ENCODE peak calls at places on chromosomes 6 and 20, in eight cellular contexts. I is bronchial epithelial cell, J is astrocyte of the spinal cord, W is A549, O is brain microvascular endothelial cell, L is LNCaP clone FGC, X is HFF-Myc, V is AG10803. B is an unnamed sample.

GRCh38 chr20:36371391-36371790 is 65.3 kb downstream of the DLGAP4 start:
- DNase-seq in I (no peak), J (no peak), W (no peak), O (no peak), L (no peak), X (no peak), V (no peak), B (no peak)

GRCh38 chr6:70724524-70724923 is 56.8 kb downstream of the SMAP1 start:
- DNase-seq in I (no peak), J (no peak), W (no peak), O (no peak), L (no peak), X (no peak), V (no peak), B (no peak)

GRCh38 chr20:50345712-50346371 is 155.2 kb downstream of the CEBPB start:
- DNase-seq in I (no peak), J (no peak), W (no peak), O (no peak), L (no peak), X (no peak), V (no peak), B (no peak)

GRCh38 chr6:84362180-84362821 is 134.9 kb upstream of the CEP162 start:
- DNase-seq in I (no peak), J (no peak), W (no peak), O (no peak), L (no peak), X (no peak), V (no peak), B (no peak)

GRCh38 chr20:8851446-8851845 is 217.4 kb upstream of the PLCB4 start:
- DNase-seq in I (no peak), J (no peak), W (no peak), O (no peak), L (no peak), X (no peak), V (no peak), B (no peak)

GRCh38 chr6:148709577-148709976 is 37.3 kb upstream of the UST start:
- DNase-seq in I (peak; percentile 12), J (no peak), W (no peak), O (no peak), L (peak; percentile 84), X (no peak), V (no peak), B (no peak)

GRCh38 chr20:39851459-39851858 is 837.6 kb downstream of the MAFB start:
- DNase-seq in I (peak; percentile 49), J (peak; percentile 34), W (no peak), O (peak; percentile 22), L (no peak), X (no peak), V (peak; percentile 68), B (peak; percentile 70)

GRCh38 chr20:53316221-53316937 is 277.3 kb downstream of the ZNF217 start:
- DNase-seq in I (no peak), J (no peak), W (no peak), O (no peak), L (no peak), X (no peak), V (no peak), B (no peak)

GRCh38 chr6:100493206-100493888 is 28.6 kb upstream of the SIM1 start:
- DNase-seq in I (peak; percentile 94), J (no peak), W (no peak), O (no peak), L (no peak), X (no peak), V (no peak), B (no peak)

GRCh38 chr6:111361648-111362047 is 121.4 kb downstream of the REV3L start:
- DNase-seq in I (peak; percentile 21), J (peak; percentile 48), W (peak; percentile 3), O (peak; percentile 54), L (no peak), X (peak; percentile 2), V (peak; percentile 27), B (no peak)

DNA sequence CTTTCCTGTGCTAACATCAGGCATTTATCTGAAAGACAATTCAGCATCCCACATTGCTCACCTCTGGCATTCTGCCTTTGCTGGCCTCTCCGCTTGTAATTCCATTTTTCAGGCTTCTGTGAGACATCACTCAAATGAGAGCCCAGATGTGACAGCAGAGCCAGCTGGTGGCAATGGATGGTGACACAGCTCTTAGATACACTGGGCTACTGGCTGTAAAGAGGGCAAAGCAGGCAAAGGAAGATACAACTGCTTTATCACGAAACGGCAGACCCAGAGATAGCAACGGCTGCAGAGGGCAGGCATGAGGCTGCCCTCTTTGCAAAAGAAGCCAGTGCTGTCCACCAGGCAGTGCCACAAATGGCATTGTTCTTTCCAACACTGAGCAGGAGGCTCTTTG is 329.8 kb downstream of the KIF16B start:
- DNase-seq in I (no peak), J (no peak), W (no peak), O (no peak), L (no peak), X (no peak), V (no peak), B (no peak)
- TF ChIP-seq CTCF in I (no peak), J (no peak), W (no peak), O (no peak), L (no peak), X (no peak), V (no peak), B (no peak)

GRCh38 chr20:52103911-52104545 is 87.6 kb downstream of the ZFP64 start:
- DNase-seq in I (no peak), J (peak; percentile 22), W (no peak), O (peak; percentile 9), L (no peak), X (no peak), V (no peak), B (no peak)

GRCh38 chr20:52105573-52106422 is 85.8 kb downstream of the ZFP64 start:
- DNase-seq in I (peak; percentile 83), J (peak; percentile 48), W (peak; percentile 35), O (peak; percentile 14), L (no peak), X (no peak), V (peak; percentile 21), B (no peak)

GRCh38 chr20:52104546-52105044 is 87.0 kb downstream of the ZFP64 start:
- DNase-seq in I (no peak), J (peak; percentile 17), W (no peak), O (peak; percentile 18), L (no peak), X (no peak), V (peak; percentile 20), B (no peak)

GRCh38 chr20:52103469-52103910 is 88.1 kb downstream of the ZFP64 start:
- DNase-seq in I (peak; percentile 54), J (peak; percentile 16), W (no peak), O (peak; percentile 26), L (no peak), X (no peak), V (peak; percentile 24), B (no peak)

GRCh38 chr20:52105045-52105572 is 86.5 kb downstream of the ZFP64 start:
- DNase-seq in I (no peak), J (peak; percentile 42), W (peak; percentile 55), O (peak; percentile 40), L (no peak), X (no peak), V (peak; percentile 29), B (no peak)
- H3K4me3 ChIP-seq in I (peak overlapping the region; percentile 54), J (peak overlapping the region; percentile 61), W (peak overlapping the region; percentile 53), O (peak overlapping the region; percentile 82), L (no peak overlapping the region), X (peak overlapping the region; percentile 73), V (peak overlapping the region; percentile 71), B (peak overlapping the region; percentile 84)

GRCh38 chr20:25018841-25019240 is 26.3 kb upstream of the APMAP start:
- DNase-seq in I (no peak), J (no peak), W (no peak), O (no peak), L (no peak), X (no peak), V (no peak), B (no peak)

GRCh38 chr20:25018425-25018824 is 25.9 kb upstream of the APMAP start:
- DNase-seq in I (no peak), J (no peak), W (no peak), O (no peak), L (peak; percentile 87), X (no peak), V (no peak), B (no peak)

GRCh38 chr20:25015986-25016385 is 23.4 kb upstream of the APMAP start:
- DNase-seq in I (no peak), J (no peak), W (no peak), O (no peak), L (no peak), X (no peak), V (no peak), B (no peak)

GRCh38 chr20:25016471-25016870 is 23.9 kb upstream of the APMAP start:
- DNase-seq in I (no peak), J (no peak), W (no peak), O (no peak), L (no peak), X (no peak), V (no peak), B (no peak)

GRCh38 chr20:25017257-25017803 is 24.8 kb upstream of the APMAP start:
- DNase-seq in I (peak; percentile 89), J (no peak), W (no peak), O (no peak), L (peak; percentile 98), X (no peak), V (no peak), B (no peak)
- TF ChIP-seq CTCF in I (no peak), J (no peak), W (no peak), O (no peak), L (peak; percentile 14), X (no peak), V (no peak), B (no peak)

GRCh38 chr20:31962741-31963140 is 5.2 kb upstream of the XKR7 start:
- DNase-seq in I (no peak), J (no peak), W (no peak), O (no peak), L (no peak), X (no peak), V (no peak), B (no peak)

GRCh38 chr20:31968299-31969126 is 562 bp downstream of the XKR7 start:
- DNase-seq in I (peak; percentile 31), J (peak; percentile 56), W (peak; percentile 81), O (peak; percentile 48), L (no peak), X (no peak), V (peak; percentile 38), B (no peak)

GRCh38 chr20:31967830-31968249 is at the start of gene XKR7:
- DNase-seq in I (no peak), J (no peak), W (no peak), O (no peak), L (no peak), X (no peak), V (no peak), B (no peak)

GRCh38 chr20:31972481-31973386 is 4.8 kb downstream of the XKR7 start:
- DNase-seq in I (no peak), J (no peak), W (no peak), O (peak; percentile 11), L (no peak), X (no peak), V (peak; percentile 3), B (no peak)

DNA sequence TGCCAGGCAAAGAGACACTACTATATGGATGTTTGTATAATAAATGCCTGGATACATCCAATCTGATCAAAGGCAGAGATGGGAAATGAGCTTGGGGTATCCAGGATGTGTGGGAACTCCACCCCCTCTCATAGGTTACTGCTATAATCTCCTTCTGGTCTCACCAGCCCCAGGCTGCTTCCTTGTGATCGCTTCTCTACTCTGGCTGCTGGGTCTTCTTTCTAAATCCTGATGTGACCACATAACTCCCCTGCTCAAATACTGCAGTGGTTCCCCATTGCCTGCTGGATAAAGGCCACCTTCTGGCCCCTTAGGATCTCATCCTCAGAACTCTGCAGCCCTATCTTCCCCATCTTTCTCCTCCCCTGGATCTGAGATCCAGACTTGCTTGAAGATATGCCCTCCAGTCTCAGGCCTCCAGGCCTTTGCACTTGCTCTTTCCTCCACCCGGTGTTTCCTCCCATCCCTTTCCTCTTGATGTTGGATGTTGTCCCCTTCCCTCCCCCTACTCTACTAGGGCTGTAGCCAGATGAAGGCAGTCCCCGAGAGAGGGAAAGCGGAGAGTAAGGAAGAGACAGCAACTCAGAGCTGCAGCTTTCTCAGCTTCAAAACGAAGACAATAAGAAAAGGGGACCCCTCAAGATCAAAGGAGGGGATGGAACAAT is 828 bp upstream of the XKR7 start:
- DNase-seq in I (no peak), J (no peak), W (no peak), O (no peak), L (no peak), X (no peak), V (no peak), B (no peak)
- H3K4me3 ChIP-seq in I (no peak overlapping the region), J (no peak overlapping the region), W (no peak overlapping the region), O (no peak overlapping the region), L (no peak overlapping the region), X (no peak overlapping the region), V (no peak overlapping the region), B (no peak overlapping the region)